ENCODE peak calls at places on chromosome 15, in six cellular contexts. One of them, this sample, is unnamed.

GRCh38 chr15:96180062-96180745 is 150.3 kb upstream of the NR2F2 start:
- DNase-seq in right atrium auricular region: no peak
- DNase-seq in A549: no peak
- DNase-seq in spleen: no peak
- DNase-seq in neural progenitor cell: no peak
- DNase-seq in pancreas: no peak
- DNase-seq in this sample: no peak

GRCh38 chr15:74434260-74434915 is 630 bp upstream of the SEMA7A start:
- DNase-seq in right atrium auricular region: no peak
- DNase-seq in A549: no peak
- DNase-seq in spleen: no peak
- DNase-seq in neural progenitor cell: peak
- DNase-seq in pancreas: no peak
- DNase-seq in this sample: no peak

GRCh38 chr15:52318729-52319500 is 23.3 kb upstream of the MYO5C start:
- DNase-seq in right atrium auricular region: no peak
- DNase-seq in A549: no peak
- DNase-seq in spleen: no peak
- DNase-seq in neural progenitor cell: no peak
- DNase-seq in pancreas: no peak
- DNase-seq in this sample: no peak

GRCh38 chr15:42921049-42921731 is 612 bp upstream of the TTBK2 start:
- DNase-seq in right atrium auricular region: no peak
- DNase-seq in A549: no peak
- DNase-seq in spleen: peak
- DNase-seq in neural progenitor cell: peak
- DNase-seq in pancreas: peak
- DNase-seq in this sample: peak

GRCh38 chr15:71755571-71755970 is 54.8 kb upstream of the NR2E3 start:
- DNase-seq in right atrium auricular region: no peak
- DNase-seq in A549: no peak
- DNase-seq in spleen: no peak
- DNase-seq in neural progenitor cell: no peak
- DNase-seq in pancreas: no peak
- DNase-seq in this sample: no peak

GRCh38 chr15:36907295-36907694 is 193.1 kb downstream of the MEIS2 start:
- DNase-seq in right atrium auricular region: no peak
- DNase-seq in A549: no peak
- DNase-seq in spleen: no peak
- DNase-seq in neural progenitor cell: peak
- DNase-seq in pancreas: no peak
- DNase-seq in this sample: no peak

GRCh38 chr15:22980189-22981136 is at the start of gene CYFIP1:
- DNase-seq in right atrium auricular region: peak
- DNase-seq in A549: peak
- DNase-seq in spleen: peak
- DNase-seq in neural progenitor cell: peak
- DNase-seq in pancreas: peak
- DNase-seq in this sample: no peak

GRCh38 chr15:86663304-86663703 is 583.6 kb downstream of the AGBL1 start:
- DNase-seq in right atrium auricular region: no peak
- DNase-seq in A549: no peak
- DNase-seq in spleen: no peak
- DNase-seq in neural progenitor cell: no peak
- DNase-seq in pancreas: no peak
- DNase-seq in this sample: peak

GRCh38 chr15:68401496-68402431 is 30.2 kb downstream of the ITGA11 start:
- DNase-seq in right atrium auricular region: peak
- DNase-seq in A549: no peak
- DNase-seq in spleen: no peak
- DNase-seq in neural progenitor cell: no peak
- DNase-seq in pancreas: no peak
- DNase-seq in this sample: no peak

GRCh38 chr15:52220251-52220650 is 29.1 kb upstream of the GNB5 start:
- DNase-seq in right atrium auricular region: no peak
- DNase-seq in A549: no peak
- DNase-seq in spleen: no peak
- DNase-seq in neural progenitor cell: no peak
- DNase-seq in pancreas: no peak
- DNase-seq in this sample: no peak

DNA sequence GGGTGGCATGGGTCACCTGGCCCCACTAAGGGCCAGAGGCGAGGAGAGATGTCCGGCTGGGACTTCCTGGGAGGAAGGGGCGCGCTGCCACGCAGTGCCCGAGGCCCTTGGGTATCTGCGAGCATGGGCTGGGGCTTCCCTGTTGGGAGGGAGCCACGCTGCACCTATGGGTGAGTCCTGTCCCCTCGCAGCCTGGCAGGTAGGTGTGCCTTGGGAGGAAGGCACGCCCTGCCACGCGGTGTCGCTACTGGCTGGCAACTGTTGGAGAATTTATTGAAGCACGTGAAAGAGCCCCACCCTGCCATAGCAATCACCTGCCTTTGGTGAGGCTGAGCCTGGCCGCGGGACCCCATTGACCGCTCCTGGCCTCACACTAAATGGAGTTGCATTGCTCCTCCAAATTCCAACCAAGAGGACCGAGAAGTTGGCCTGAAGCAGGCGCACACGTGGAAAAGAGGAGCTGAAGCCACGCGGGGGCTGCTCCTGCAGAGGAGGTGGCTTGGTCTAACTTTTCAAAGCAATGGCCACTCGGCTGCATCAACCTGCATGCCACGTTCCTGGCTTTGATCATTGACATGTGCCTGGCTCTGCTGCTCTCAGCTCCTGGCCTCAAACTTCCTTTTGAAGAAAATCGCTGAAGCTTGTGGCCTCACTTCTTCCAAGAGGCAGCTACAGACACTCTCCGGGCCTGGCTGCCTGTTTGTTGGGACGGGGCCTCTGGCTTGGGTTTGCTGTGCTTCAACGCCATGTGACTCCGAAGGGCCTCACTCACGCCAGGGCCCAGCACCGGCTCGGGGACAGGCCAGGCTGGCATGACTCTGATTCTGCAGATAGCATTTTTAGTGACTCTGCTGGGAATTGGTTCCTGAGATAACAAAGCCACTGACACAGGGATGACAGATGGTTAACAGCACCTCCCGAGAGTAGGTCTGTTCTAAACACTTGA is 134.1 kb downstream of the TJP1 start:
- DNase-seq in right atrium auricular region: no peak
- DNase-seq in A549: no peak
- DNase-seq in spleen: peak
- DNase-seq in neural progenitor cell: no peak
- DNase-seq in pancreas: no peak
- DNase-seq in this sample: no peak
- H3K27ac ChIP-seq in right atrium auricular region: no peak
- H3K27ac ChIP-seq in A549: no peak
- H3K27ac ChIP-seq in spleen: no peak
- H3K27ac ChIP-seq in neural progenitor cell: no peak
- H3K27ac ChIP-seq in pancreas: peak
- H3K27ac ChIP-seq in this sample: no peak

GRCh38 chr15:45784656-45785055 is 149.8 kb downstream of the SQOR start:
- DNase-seq in right atrium auricular region: no peak
- DNase-seq in A549: no peak
- DNase-seq in spleen: no peak
- DNase-seq in neural progenitor cell: no peak
- DNase-seq in pancreas: no peak
- DNase-seq in this sample: no peak

GRCh38 chr15:45777781-45778180 is 143.0 kb downstream of the SQOR start:
- DNase-seq in right atrium auricular region: no peak
- DNase-seq in A549: no peak
- DNase-seq in spleen: no peak
- DNase-seq in neural progenitor cell: no peak
- DNase-seq in pancreas: no peak
- DNase-seq in this sample: no peak

GRCh38 chr15:45785897-45786296 is 151.1 kb downstream of the SQOR start:
- DNase-seq in right atrium auricular region: no peak
- DNase-seq in A549: no peak
- DNase-seq in spleen: no peak
- DNase-seq in neural progenitor cell: no peak
- DNase-seq in pancreas: no peak
- DNase-seq in this sample: no peak

GRCh38 chr15:45776772-45777171 is 141.9 kb downstream of the SQOR start:
- DNase-seq in right atrium auricular region: no peak
- DNase-seq in A549: no peak
- DNase-seq in spleen: no peak
- DNase-seq in neural progenitor cell: no peak
- DNase-seq in pancreas: no peak
- DNase-seq in this sample: no peak

GRCh38 chr15:45780352-45780751 is 145.5 kb downstream of the SQOR start:
- DNase-seq in right atrium auricular region: no peak
- DNase-seq in A549: no peak
- DNase-seq in spleen: no peak
- DNase-seq in neural progenitor cell: no peak
- DNase-seq in pancreas: no peak
- DNase-seq in this sample: no peak
- TF ChIP-seq CTCF in right atrium auricular region: no peak
- TF ChIP-seq CTCF in A549: no peak
- TF ChIP-seq CTCF in spleen: no peak
- TF ChIP-seq CTCF in neural progenitor cell: peak
- TF ChIP-seq CTCF in pancreas: no peak
- TF ChIP-seq CTCF in this sample: no peak

DNA sequence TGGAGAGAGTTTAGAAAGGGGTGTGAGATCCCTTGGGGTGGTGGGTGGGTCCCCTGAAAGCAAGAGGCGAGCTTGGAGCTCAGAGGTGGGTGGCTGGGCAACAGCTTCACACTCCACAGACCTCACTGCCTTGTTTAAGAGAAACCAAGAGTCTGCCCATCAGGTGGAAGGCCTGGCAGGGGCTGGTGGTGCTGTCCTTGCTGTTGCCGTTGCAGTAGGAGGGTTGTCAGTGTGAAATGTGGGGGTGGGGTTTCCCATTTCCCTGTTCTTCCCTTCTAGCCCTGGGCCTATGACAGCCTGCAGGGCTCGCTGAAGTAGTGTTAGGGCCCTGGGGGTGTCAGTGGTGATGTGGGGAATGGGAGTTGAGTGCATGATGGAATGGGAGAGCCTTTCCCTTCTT is 4.1 kb downstream of the PLEKHO2 start:
- DNase-seq in right atrium auricular region: no peak
- DNase-seq in A549: no peak
- DNase-seq in spleen: no peak
- DNase-seq in neural progenitor cell: no peak
- DNase-seq in pancreas: no peak
- DNase-seq in this sample: no peak
- H3K4me3 ChIP-seq in right atrium auricular region: peak
- H3K4me3 ChIP-seq in A549: no peak
- H3K4me3 ChIP-seq in spleen: peak
- H3K4me3 ChIP-seq in neural progenitor cell: no peak
- H3K4me3 ChIP-seq in pancreas: no peak
- H3K4me3 ChIP-seq in this sample: no peak

GRCh38 chr15:38688761-38689160 is 124.1 kb upstream of the RASGRP1 start:
- DNase-seq in right atrium auricular region: no peak
- DNase-seq in A549: no peak
- DNase-seq in spleen: no peak
- DNase-seq in neural progenitor cell: no peak
- DNase-seq in pancreas: no peak
- DNase-seq in this sample: peak
- H3K27ac ChIP-seq in right atrium auricular region: no peak
- H3K27ac ChIP-seq in A549: no peak
- H3K27ac ChIP-seq in spleen: no peak
- H3K27ac ChIP-seq in neural progenitor cell: no peak
- H3K27ac ChIP-seq in pancreas: no peak
- H3K27ac ChIP-seq in this sample: peak

DNA sequence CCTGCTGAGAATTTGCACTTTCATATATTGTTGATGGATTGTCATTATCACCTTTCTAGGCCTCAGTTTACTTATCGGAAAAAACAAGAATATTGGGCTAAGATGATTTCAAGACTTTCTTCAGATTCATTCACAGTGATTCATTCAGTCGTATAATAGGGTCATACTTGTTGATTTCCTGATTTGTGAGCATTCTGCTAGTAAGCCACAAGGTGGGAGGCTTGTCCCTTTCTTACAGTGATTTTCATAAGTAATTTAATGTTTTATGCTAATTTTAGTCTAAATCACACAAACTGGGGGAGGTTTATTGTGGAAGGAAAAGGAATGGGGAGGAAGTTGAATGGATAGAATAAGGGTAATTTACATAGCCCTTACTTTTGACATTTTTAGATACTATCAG is 126.8 kb upstream of the GOLGA6L4 start:
- DNase-seq in right atrium auricular region: no peak
- DNase-seq in A549: peak
- DNase-seq in spleen: no peak
- DNase-seq in neural progenitor cell: no peak
- DNase-seq in pancreas: no peak
- DNase-seq in this sample: no peak
- TF ChIP-seq CTCF in right atrium auricular region: no peak
- TF ChIP-seq CTCF in A549: no peak
- TF ChIP-seq CTCF in spleen: no peak
- TF ChIP-seq CTCF in neural progenitor cell: peak
- TF ChIP-seq CTCF in pancreas: no peak
- TF ChIP-seq CTCF in this sample: no peak